ENCODE peak calls at places on chromosomes 11 and 22, in nine cellular contexts. B is posterior cingulate gyrus, U is naive B cell, Y is T follicular helper cell, S is left cardiac atrium, V is left ventricle myocardium inferior, A is HTR-8/SVneo, W is stomach, Q is B cell. N is an unnamed sample.

GRCh38 chr11:61516675-61517516 is 8.3 kb downstream of the LRRC10B start:
- DNase-seq in B (peak), U (peak), Y (peak), S (no peak), V (no peak), A (peak), W (peak), Q (peak), N (peak)

GRCh38 chr11:69308936-69309799 is 15.2 kb downstream of the MYEOV start:
- DNase-seq in B (no peak), U (no peak), Y (no peak), S (no peak), V (no peak), A (no peak), W (no peak), Q (no peak), N (no peak)

GRCh38 chr11:38089728-38090127 is 1491.7 kb upstream of the RAG2 start:
- DNase-seq in B (no peak), U (no peak), Y (no peak), S (no peak), V (no peak), A (peak), W (no peak), Q (no peak), N (no peak)

GRCh38 chr11:103735497-103736032 is 300.9 kb upstream of the DDI1 start:
- DNase-seq in B (no peak), U (no peak), Y (no peak), S (peak), V (no peak), A (no peak), W (no peak), Q (no peak), N (no peak)

GRCh38 chr11:26201411-26201810 is 130.5 kb upstream of the ANO3 start:
- DNase-seq in B (no peak), U (no peak), Y (no peak), S (no peak), V (no peak), A (peak), W (no peak), Q (no peak), N (peak)

GRCh38 chr11:7089328-7090251 is 792 bp downstream of the RBMXL2 start:
- DNase-seq in B (no peak), U (no peak), Y (no peak), S (no peak), V (no peak), A (no peak), W (no peak), Q (no peak), N (no peak)

GRCh38 chr22:30574095-30574981 is at the start of gene GAL3ST1:
- DNase-seq in B (peak), U (no peak), Y (no peak), S (no peak), V (no peak), A (no peak), W (peak), Q (peak), N (no peak)

GRCh38 chr11:114075891-114076441 is 16.5 kb downstream of the ZBTB16 start:
- DNase-seq in B (no peak), U (peak), Y (peak), S (peak), V (no peak), A (peak), W (no peak), Q (peak), N (peak)

GRCh38 chr22:42986115-42986514 is 28.8 kb downstream of the PACSIN2 start:
- DNase-seq in B (no peak), U (no peak), Y (no peak), S (no peak), V (no peak), A (no peak), W (no peak), Q (no peak), N (no peak)

GRCh38 chr11:69864930-69865661 is 45.9 kb upstream of the FGF3 start:
- DNase-seq in B (no peak), U (no peak), Y (no peak), S (no peak), V (no peak), A (no peak), W (no peak), Q (no peak), N (no peak)

GRCh38 chr11:44221486-44221885 is 88.5 kb downstream of the ALX4 start:
- DNase-seq in B (no peak), U (no peak), Y (no peak), S (no peak), V (no peak), A (no peak), W (no peak), Q (no peak), N (no peak)

GRCh38 chr11:69559181-69559580 is 77.7 kb downstream of the LINC01488 start:
- DNase-seq in B (no peak), U (no peak), Y (no peak), S (no peak), V (no peak), A (no peak), W (no peak), Q (no peak), N (no peak)

GRCh38 chr11:100753562-100753961 is 66.5 kb downstream of the ARHGAP42 start:
- DNase-seq in B (no peak), U (no peak), Y (no peak), S (no peak), V (no peak), A (no peak), W (no peak), Q (no peak), N (no peak)

GRCh38 chr11:111737180-111737876 is 28.9 kb downstream of the PPP2R1B start:
- DNase-seq in B (no peak), U (no peak), Y (no peak), S (no peak), V (no peak), A (no peak), W (no peak), Q (no peak), N (no peak)

GRCh38 chr22:39685336-39686177 is 115.0 kb downstream of the CACNA1I start:
- DNase-seq in B (no peak), U (no peak), Y (no peak), S (no peak), V (no peak), A (no peak), W (no peak), Q (peak), N (no peak)

GRCh38 chr11:116232364-116232801 is 540.4 kb downstream of the BUD13 start:
- DNase-seq in B (no peak), U (no peak), Y (no peak), S (no peak), V (no peak), A (no peak), W (no peak), Q (no peak), N (no peak)

GRCh38 chr22:23891726-23892125 is 2.5 kb upstream of the MIF start:
- DNase-seq in B (no peak), U (no peak), Y (no peak), S (no peak), V (no peak), A (no peak), W (no peak), Q (no peak), N (no peak)

GRCh38 chr11:117907276-117908110 is 21.7 kb downstream of the TMPRSS13 start:
- DNase-seq in B (peak), U (peak), Y (peak), S (peak), V (peak), A (peak), W (peak), Q (no peak), N (peak)

GRCh38 chr11:64090811-64091516 is 55.2 kb downstream of the FLRT1 start:
- DNase-seq in B (no peak), U (no peak), Y (no peak), S (no peak), V (no peak), A (no peak), W (no peak), Q (no peak), N (no peak)

GRCh38 chr22:27876684-27877083 is 42.4 kb downstream of the PITPNB start:
- DNase-seq in B (no peak), U (no peak), Y (no peak), S (no peak), V (no peak), A (no peak), W (no peak), Q (no peak), N (no peak)

GRCh38 chr11:8283510-8284272 is 20.0 kb upstream of the LMO1 start:
- DNase-seq in B (no peak), U (no peak), Y (no peak), S (no peak), V (no peak), A (no peak), W (no peak), Q (no peak), N (no peak)

GRCh38 chr11:44621784-44622183 is 56.3 kb downstream of the CD82 start:
- DNase-seq in B (peak), U (no peak), Y (no peak), S (no peak), V (no peak), A (no peak), W (peak), Q (no peak), N (no peak)

N was measured in AG08396.